ENCODE peak calls at places on chromosome 17, in four cellular contexts. H, D, E and N are unnamed samples.

GRCh38 chr17:9860851-9861250 is 35.1 kb downstream of the GLP2R start:
- DNase-seq in H (no peak), D (no peak), E (no peak), N (no peak)

GRCh38 chr17:43907425-43907981 is at the start of gene MPP2:
- DNase-seq in H (peak), D (peak), E (no peak), N (peak)

GRCh38 chr17:36600477-36600876 is 906 bp upstream of the MRM1 start:
- DNase-seq in H (no peak), D (no peak), E (no peak), N (no peak)

GRCh38 chr17:29807520-29808361 is 122.3 kb downstream of the SSH2 start:
- DNase-seq in H (peak), D (peak), E (peak), N (peak)

GRCh38 chr17:81566461-81567126 is 14.4 kb upstream of the FAAP100 start:
- DNase-seq in H (no peak), D (peak), E (peak), N (no peak)

GRCh38 chr17:9021158-9021984 is at the start of gene NTN1:
- DNase-seq in H (peak), D (peak), E (no peak), N (peak)

GRCh38 chr17:65473985-65474384 is 87.5 kb downstream of the AXIN2 start:
- DNase-seq in H (no peak), D (no peak), E (no peak), N (no peak)

GRCh38 chr17:30376621-30377452 is 1.9 kb upstream of the CPD start:
- DNase-seq in H (peak), D (no peak), E (peak), N (peak)

GRCh38 chr17:56087199-56087598 is 66.1 kb upstream of the ANKFN1 start:
- DNase-seq in H (no peak), D (no peak), E (no peak), N (no peak)